ENCODE peak calls at places on chromosome 12, in four cellular contexts. J is adipocyte, X is cardiac muscle cell, U is EL. N is an unnamed sample.

GRCh38 chr12:1065629-1066028 is 74.6 kb downstream of the ERC1 start:
- DNase-seq in U (no peak), J (no peak), X (no peak), N (no peak)

GRCh38 chr12:65334534-65334933 is 56.1 kb downstream of the MSRB3 start:
- DNase-seq in J (peak), X (no peak), U (no peak), N (no peak)

GRCh38 chr12:6532927-6533652 is 1.2 kb upstream of the GAPDH start:
- DNase-seq in X (peak), J (peak), U (peak), N (peak)

GRCh38 chr12:15192721-15193120 is 28.5 kb downstream of the RERG start:
- DNase-seq in X (no peak), U (no peak), J (no peak), N (no peak)

GRCh38 chr12:121065345-121065744 is 26.3 kb upstream of the OASL start:
- DNase-seq in U (no peak), X (no peak), J (no peak), N (no peak)

GRCh38 chr12:113230315-113231274 is 9.3 kb downstream of the TPCN1 start:
- DNase-seq in X (no peak), U (no peak), J (no peak), N (no peak)

GRCh38 chr12:27276275-27276674 is 32.2 kb downstream of the STK38L start:
- DNase-seq in X (no peak), U (no peak), J (no peak), N (no peak)

GRCh38 chr12:47739959-47740358 is 14.7 kb upstream of the ENDOU start:
- DNase-seq in U (no peak), X (no peak), J (no peak), N (no peak)

GRCh38 chr12:14946856-14947255 is 8.5 kb upstream of the ERP27 start:
- DNase-seq in X (no peak), U (peak), J (no peak), N (no peak)

GRCh38 chr12:4307593-4308333 is 13.2 kb upstream of the TIGAR start:
- DNase-seq in J (peak), X (peak), U (peak), N (no peak)

GRCh38 chr12:103768467-103769123 is 72.4 kb downstream of the NT5DC3 start:
- DNase-seq in X (no peak), U (no peak), J (no peak), N (no peak)

GRCh38 chr12:118645219-118645618 is 268.9 kb downstream of the SUDS3 start:
- DNase-seq in U (peak), X (peak), J (no peak), N (no peak)

GRCh38 chr12:8475508-8475907 is 19.7 kb downstream of the CLEC6A start:
- DNase-seq in X (no peak), J (no peak), U (no peak), N (no peak)

GRCh38 chr12:102631274-102631673 is 150.9 kb upstream of the IGF1 start:
- DNase-seq in U (peak), X (no peak), J (peak), N (no peak)

GRCh38 chr12:65765436-65765813 is 58.9 kb upstream of the HMGA2 start:
- DNase-seq in U (peak), J (peak), X (no peak), N (no peak)

GRCh38 chr12:108573310-108573709 is 10.9 kb downstream of the ISCU start:
- DNase-seq in U (no peak), X (no peak), J (no peak), N (no peak)

GRCh38 chr12:25960176-25960575 is 1.7 kb downstream of the RASSF8 start:
- DNase-seq in X (peak), U (peak), J (peak), N (no peak)

GRCh38 chr12:21697829-21698630 is 40.4 kb upstream of the LDHB start:
- DNase-seq in X (peak), J (peak), U (peak), N (no peak)

GRCh38 chr12:131133994-131134393 is 180.3 kb downstream of the ADGRD1 start:
- DNase-seq in J (no peak), U (no peak), X (no peak), N (no peak)

GRCh38 chr12:108129017-108129812 is at the start of gene WSCD2:
- DNase-seq in X (peak), J (peak), U (peak), N (no peak)

GRCh38 chr12:62799766-62800406 is 135.1 kb downstream of the PPM1H start:
- DNase-seq in X (no peak), J (no peak), U (no peak), N (no peak)

GRCh38 chr12:55842681-55843429 is at the start of gene MMP19:
- DNase-seq in U (peak), J (peak), X (no peak), N (no peak)

GRCh38 chr12:104630230-104630670 is 173.5 kb downstream of the CHST11 start:
- DNase-seq in X (no peak), J (no peak), U (no peak), N (no peak)

GRCh38 chr12:47207005-47207717 is 127.4 kb upstream of the AMIGO2 start:
- DNase-seq in J (no peak), X (no peak), U (no peak), N (no peak)

GRCh38 chr12:122523280-122523679 is 3.5 kb downstream of the RSRC2 start:
- DNase-seq in X (no peak), U (peak), J (peak), N (no peak)

GRCh38 chr12:72271401-72271740 is 799 bp upstream of the TRHDE start:
- DNase-seq in X (peak), U (peak), J (peak), N (no peak)